ENCODE peak calls at places on chromosomes 5 and 9, in five cellular contexts. K is cardiac muscle cell, L is pancreas, N is SK-N-SH, H is RWPE2. Q is an unnamed sample.

GRCh38 chr5:138640855-138641254 is 65.7 kb upstream of the HSPA9 start:
- DNase-seq in K (no peak), N (no peak), H (no peak), L (no peak), Q (no peak)

GRCh38 chr5:139862313-139862712 is 66.7 kb downstream of the PSD2 start:
- DNase-seq in K (no peak), H (no peak), N (no peak), L (no peak), Q (peak; percentile 18)

GRCh38 chr9:125233678-125234077 is 7.5 kb downstream of the HSPA5 start:
- DNase-seq in N (no peak), H (no peak), L (no peak), K (no peak), Q (no peak)

GRCh38 chr5:160508780-160509361 is 87.2 kb downstream of the PTTG1 start:
- DNase-seq in H (no peak), N (peak; percentile 70), K (peak; percentile 75), L (peak; percentile 29), Q (no peak)

GRCh38 chr9:34982352-34982751 is 7.2 kb upstream of the DNAJB5 start:
- DNase-seq in L (no peak), N (no peak), K (no peak), H (no peak), Q (no peak)

GRCh38 chr9:21854594-21854993 is 52.2 kb downstream of the MTAP start:
- DNase-seq in L (peak; percentile 77), K (no peak), H (peak; percentile 80), N (no peak), Q (peak; percentile 55)

GRCh38 chr9:89674667-89675402 is 70.0 kb downstream of the GADD45G start:
- DNase-seq in N (peak; percentile 89), L (no peak), K (no peak), H (no peak), Q (no peak)

GRCh38 chr9:130756037-130756436 is 62.5 kb downstream of the EXOSC2 start:
- DNase-seq in L (no peak), N (no peak), K (no peak), H (no peak), Q (no peak)

GRCh38 chr9:126232461-126232860 is 94.2 kb upstream of the MVB12B start:
- DNase-seq in H (no peak), K (no peak), L (no peak), N (peak; percentile 2), Q (no peak)

GRCh38 chr9:107350443-107350842 is 67.4 kb downstream of the RAD23B start:
- DNase-seq in N (no peak), K (peak; percentile 19), L (no peak), H (no peak), Q (no peak)

GRCh38 chr5:81971086-81971693 is 633 bp upstream of the ATG10 start:
- DNase-seq in K (peak; percentile 14), L (no peak), N (peak; percentile 41), H (no peak), Q (no peak)

GRCh38 chr5:64883912-64884311 is 115.2 kb downstream of the CWC27 start:
- DNase-seq in K (no peak), L (no peak), H (no peak), N (no peak), Q (no peak)

GRCh38 chr5:136128416-136128935 is 4.2 kb upstream of the SMAD5 start:
- DNase-seq in K (no peak), H (no peak), N (no peak), L (no peak), Q (no peak)

GRCh38 chr5:176454724-176455394 is 6.7 kb downstream of the FAF2 start:
- DNase-seq in H (no peak), K (no peak), L (no peak), N (no peak), Q (no peak)

GRCh38 chr9:78030553-78031270 is 899 bp downstream of the GNAQ start:
- DNase-seq in L (peak; percentile 30), H (no peak), N (peak; percentile 80), K (peak; percentile 55), Q (peak; percentile 78)

DNA sequence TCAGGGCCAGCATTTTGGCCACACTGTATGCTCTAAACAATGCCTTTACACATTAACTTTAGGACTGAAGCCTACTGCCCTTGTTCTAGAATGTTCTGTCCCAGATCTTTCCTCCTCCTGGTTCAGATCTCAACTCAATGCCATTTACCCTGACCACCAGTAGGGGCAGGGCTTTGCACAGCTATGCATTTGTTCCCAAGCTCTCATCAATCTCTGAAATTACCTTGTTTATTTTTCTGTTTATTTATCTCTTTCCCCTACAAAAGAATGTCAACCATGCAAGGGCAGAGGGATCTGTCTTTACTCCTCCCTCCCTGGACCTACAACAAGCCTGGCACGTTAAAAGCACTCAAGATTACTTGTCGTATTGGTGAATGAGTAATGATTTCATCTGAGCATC is 612.9 kb downstream of the BNC2 start:
- DNase-seq in N (no peak), K (no peak), L (no peak), H (no peak), Q (no peak)
- TF ChIP-seq CTCF in N (peak; percentile 56), K (peak; percentile 69), L (peak; percentile 13), H (peak; percentile 49), Q (peak; percentile 46)

DNA sequence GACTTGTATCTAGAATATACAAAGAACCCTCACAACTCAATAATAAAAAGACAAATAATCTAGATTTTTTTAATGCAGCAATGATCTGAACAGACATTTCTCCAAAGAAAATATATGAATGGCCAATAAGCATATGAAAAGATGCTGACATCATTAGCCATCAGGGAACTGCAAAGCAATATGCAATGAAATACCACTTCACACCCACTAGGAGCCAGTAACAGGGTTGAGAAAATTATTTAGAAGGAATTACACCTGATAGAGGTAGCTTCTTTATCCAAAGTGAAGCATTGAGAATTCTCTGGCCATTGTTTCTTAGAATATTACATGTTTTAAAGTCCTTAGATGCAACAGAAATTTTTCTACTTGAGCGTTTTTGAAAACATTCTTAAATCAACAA is 316.9 kb downstream of the KCNN2 start:
- DNase-seq in N (no peak), L (no peak), K (no peak), H (no peak), Q (no peak)
- TF ChIP-seq CTCF in N (no peak), L (no peak), K (no peak), H (no peak), Q (no peak)

GRCh38 chr5:62562867-62563266 is 15.8 kb upstream of the LRRC70 start:
- DNase-seq in K (no peak), N (no peak), H (no peak), L (no peak), Q (no peak)
- TF ChIP-seq CTCF in K (no peak), N (no peak), H (no peak), L (no peak), Q (no peak)

GRCh38 chr9:119313846-119314245 is 55.4 kb downstream of the BRINP1 start:
- DNase-seq in K (no peak), L (no peak), H (no peak), N (no peak), Q (no peak)

GRCh38 chr9:119322137-119322695 is 47.0 kb downstream of the BRINP1 start:
- DNase-seq in N (no peak), L (no peak), K (peak; percentile 74), H (no peak), Q (no peak)

DNA sequence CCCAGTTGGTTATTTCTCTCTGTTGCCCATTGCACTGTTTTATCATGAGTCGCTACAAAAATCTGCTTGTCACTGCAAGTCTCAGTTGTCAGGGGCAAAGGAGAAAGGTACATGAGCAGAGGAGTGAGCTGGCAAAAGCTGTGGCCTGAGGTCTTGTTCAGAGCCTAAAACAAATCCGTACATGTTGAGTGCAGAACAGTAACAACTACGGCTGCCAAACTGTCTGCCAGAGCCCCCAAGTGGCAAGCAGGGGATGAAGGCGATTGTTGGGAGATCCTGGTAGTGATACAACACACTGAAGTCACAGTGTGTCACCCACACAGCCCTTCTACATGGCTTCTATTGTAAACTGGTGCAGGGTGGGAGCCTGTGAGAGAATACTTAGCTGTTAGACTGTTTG is 50.9 kb downstream of the BRINP1 start:
- DNase-seq in L (no peak), K (peak; percentile 10), N (peak; percentile 27), H (no peak), Q (no peak)
- TF ChIP-seq CTCF in L (no peak), K (no peak), N (no peak), H (no peak), Q (no peak)

GRCh38 chr5:141862936-141863543 is 15.2 kb downstream of the PCDH1 start:
- DNase-seq in K (no peak), N (no peak), L (no peak), H (no peak), Q (no peak)

GRCh38 chr5:141865406-141865805 is 12.8 kb downstream of the PCDH1 start:
- DNase-seq in H (no peak), K (no peak), N (no peak), L (no peak), Q (no peak)

GRCh38 chr5:141866111-141866510 is 12.1 kb downstream of the PCDH1 start:
- DNase-seq in N (no peak), L (peak; percentile 83), K (no peak), H (peak; percentile 90), Q (peak; percentile 88)

GRCh38 chr5:141864371-141865370 is 13.5 kb downstream of the PCDH1 start:
- DNase-seq in H (no peak), N (no peak), K (no peak), L (no peak), Q (no peak)

DNA sequence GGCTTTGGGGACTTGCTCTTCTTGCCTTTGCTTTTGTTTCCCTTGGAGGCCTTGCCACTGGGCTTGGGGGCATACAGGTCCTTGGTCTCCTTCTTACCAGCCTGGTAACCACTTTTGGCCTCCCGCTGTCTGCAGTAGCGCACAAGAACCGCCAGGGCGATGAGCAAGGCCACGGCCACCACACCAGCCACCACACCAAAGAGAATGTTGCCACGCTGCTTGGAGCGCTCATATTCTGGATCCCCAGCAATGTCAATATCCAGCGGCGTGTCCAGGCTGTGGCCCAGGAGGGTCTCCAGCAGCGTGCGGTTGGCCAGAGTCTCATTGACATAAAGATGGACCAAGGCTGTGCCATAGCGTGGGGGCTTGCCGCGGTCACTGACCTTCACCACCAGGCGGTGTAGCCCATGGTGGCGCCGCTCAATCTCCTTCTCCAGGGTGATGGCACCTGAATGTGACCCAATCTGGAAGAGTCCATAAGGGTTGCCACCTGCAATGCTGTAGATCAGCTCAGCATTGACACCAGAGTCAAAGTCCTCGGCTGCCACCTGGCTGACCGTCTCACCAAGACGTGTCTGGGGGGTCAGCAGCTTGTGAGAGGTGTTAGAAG is 14.5 kb downstream of the PCDH1 start:
- DNase-seq in K (no peak), L (no peak), H (no peak), N (no peak), Q (no peak)
- TF ChIP-seq CTCF in K (no peak), L (no peak), H (no peak), N (no peak), Q (no peak)

DNA sequence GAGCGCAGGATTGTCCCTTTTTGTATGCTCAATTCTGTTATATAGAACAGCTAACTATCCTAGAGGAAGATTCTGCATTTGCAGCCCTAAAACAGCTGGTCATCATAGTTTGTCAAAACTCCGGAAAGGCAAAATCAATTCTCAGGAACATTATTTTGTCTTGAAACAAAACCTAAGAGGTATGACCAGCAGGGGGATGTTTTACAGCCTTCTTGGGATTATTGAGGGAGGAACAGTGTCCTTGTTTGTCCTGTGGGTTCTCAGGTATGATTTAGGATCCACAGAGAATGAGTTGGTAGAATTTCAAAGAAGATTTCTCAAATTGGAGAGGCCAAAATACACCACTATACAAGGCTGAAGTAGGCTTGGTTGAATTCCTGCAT is 136.4 kb downstream of the ZSWIM6 start:
- DNase-seq in L (no peak), K (no peak), N (no peak), H (no peak), Q (no peak)
- TF ChIP-seq CTCF in L (no peak), K (no peak), N (peak; percentile 25), H (no peak), Q (no peak)

Q was measured in lower lobe of right lung.